ENCODE peak calls at places on chromosomes 5 and 9, in four cellular contexts. T is mammary epithelial cell, G is PC-9, J is PC-3. Y is an unnamed sample.

GRCh38 chr9:121390372-121390771 is 20.3 kb upstream of the STOM start:
- DNase-seq in G (no peak), T (no peak), J (no peak), Y (no peak)

GRCh38 chr9:124140941-124141568 is 116.7 kb upstream of the NEK6 start:
- DNase-seq in T (no peak), J (no peak), G (no peak), Y (no peak)

GRCh38 chr5:133866160-133866902 is 102.1 kb downstream of the C5orf15 start:
- DNase-seq in T (no peak), J (no peak), G (no peak), Y (no peak)

GRCh38 chr9:112348257-112348992 is 15.0 kb upstream of the PTBP3 start:
- DNase-seq in T (peak; percentile 56), J (no peak), G (peak; percentile 63), Y (peak; percentile 35)

GRCh38 chr5:60810438-60811085 is 33.5 kb downstream of the ELOVL7 start:
- DNase-seq in J (peak; percentile 74), G (peak; percentile 17), T (peak; percentile 21), Y (no peak)

GRCh38 chr5:175444060-175444904 is at the start of gene DRD1:
- DNase-seq in G (peak; percentile 9), J (peak; percentile 40), T (peak; percentile 25), Y (peak; percentile 21)

GRCh38 chr5:157342822-157343402 is 77.0 kb downstream of the CYFIP2 start:
- DNase-seq in T (peak; percentile 6), J (peak; percentile 70), G (peak; percentile 49), Y (no peak)

GRCh38 chr5:52517667-52518066 is 270.0 kb upstream of the ITGA1 start:
- DNase-seq in G (no peak), J (no peak), T (no peak), Y (no peak)

GRCh38 chr5:137808503-137809135 is 54.5 kb upstream of the HNRNPA0 start:
- DNase-seq in G (no peak), T (no peak), J (no peak), Y (no peak)

GRCh38 chr5:83322273-83322924 is 149.1 kb upstream of the VCAN start:
- DNase-seq in T (no peak), J (peak; percentile 26), G (no peak), Y (no peak)

GRCh38 chr5:119445544-119445943 is 6.8 kb upstream of the HSD17B4 start:
- DNase-seq in T (no peak), G (no peak), J (no peak), Y (no peak)

GRCh38 chr5:167050568-167051214 is 1240.8 kb upstream of the WWC1 start:
- DNase-seq in T (no peak), G (no peak), J (no peak), Y (no peak)

GRCh38 chr9:129774791-129775149 is 21.9 kb upstream of the PTGES start:
- DNase-seq in T (no peak), G (no peak), J (no peak), Y (no peak)

GRCh38 chr9:133752739-133753446 is 14.7 kb upstream of the SARDH start:
- DNase-seq in T (no peak), G (no peak), J (no peak), Y (no peak)

GRCh38 chr9:83473488-83473971 is 64.7 kb downstream of the FRMD3 start:
- DNase-seq in T (no peak), G (peak; percentile 14), J (peak; percentile 51), Y (no peak)

GRCh38 chr5:67290620-67291019 is 94.0 kb upstream of the CD180 start:
- DNase-seq in J (no peak), G (no peak), T (no peak), Y (no peak)

GRCh38 chr9:12680341-12680740 is 12.8 kb upstream of the TYRP1 start:
- DNase-seq in G (no peak), J (peak; percentile 58), T (no peak), Y (peak; percentile 55)

GRCh38 chr9:109314011-109314531 is 6.8 kb downstream of the EPB41L4B start:
- DNase-seq in J (peak; percentile 55), G (peak; percentile 9), T (no peak), Y (no peak)

GRCh38 chr9:125272697-125273096 is 11.1 kb downstream of the GAPVD1 start:
- DNase-seq in J (peak; percentile 68), T (peak; percentile 22), G (peak; percentile 34), Y (peak; percentile 61)

GRCh38 chr9:125269014-125269397 is 7.4 kb downstream of the GAPVD1 start:
- DNase-seq in T (no peak), J (no peak), G (no peak), Y (no peak)

GRCh38 chr9:125271081-125271480 is 9.5 kb downstream of the GAPVD1 start:
- DNase-seq in T (peak; percentile 59), J (no peak), G (no peak), Y (no peak)

GRCh38 chr9:125268394-125269013 is 6.9 kb downstream of the GAPVD1 start:
- DNase-seq in G (no peak), T (no peak), J (no peak), Y (no peak)
- H4K20me1 ChIP-seq in G (peaks cover 15% of the 10 kb centered on the region), T (no peaks in the 10 kb centered on the region), J (peaks cover 10% of the 10 kb centered on the region), Y (peaks cover 33% of the 10 kb centered on the region)

GRCh38 chr9:100492952-100493351 is 20.0 kb downstream of the TMEFF1 start:
- DNase-seq in T (no peak), G (no peak), J (peak; percentile 8), Y (peak; percentile 22)
- H4K20me1 ChIP-seq in T (no peaks in the 10 kb centered on the region), G (no peaks in the 10 kb centered on the region), J (no peaks in the 10 kb centered on the region), Y (no peaks in the 10 kb centered on the region)

DNA sequence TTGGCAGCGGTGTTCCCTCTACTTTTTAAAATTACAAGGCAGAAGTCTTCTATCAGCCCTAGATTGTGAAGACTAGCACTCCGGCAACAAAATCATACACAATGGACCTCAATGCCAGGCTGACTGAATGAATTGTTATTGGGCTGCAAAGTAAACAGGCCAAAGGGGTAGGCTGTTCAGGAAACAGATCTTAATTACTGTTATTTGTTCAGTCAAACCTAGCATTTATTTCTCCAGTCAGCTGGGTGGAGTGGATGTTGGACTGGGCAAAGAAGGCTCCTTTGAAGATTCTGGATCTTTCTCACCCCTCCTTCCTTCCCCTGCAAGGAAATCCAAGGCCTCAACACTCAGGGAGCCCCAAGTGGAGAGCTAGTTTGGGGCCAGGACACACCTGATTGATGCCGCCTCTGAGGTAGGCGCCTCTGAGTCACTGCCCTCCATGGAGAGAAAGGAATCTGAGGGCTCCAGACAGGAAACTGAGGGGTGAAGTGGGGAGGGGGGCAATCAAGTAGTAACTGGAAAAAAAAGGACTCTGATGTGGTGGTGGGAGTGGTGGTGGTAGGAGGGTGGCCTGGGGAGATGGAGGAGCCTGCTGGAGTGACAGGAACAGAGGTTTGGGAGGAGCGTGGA is 35.5 kb downstream of the SERINC5 start:
- DNase-seq in J (no peak), G (no peak), T (no peak), Y (no peak)
- H4K20me1 ChIP-seq in J (no peaks in the 10 kb centered on the region), G (no peaks in the 10 kb centered on the region), T (no peaks in the 10 kb centered on the region), Y (no peaks in the 10 kb centered on the region)

DNA sequence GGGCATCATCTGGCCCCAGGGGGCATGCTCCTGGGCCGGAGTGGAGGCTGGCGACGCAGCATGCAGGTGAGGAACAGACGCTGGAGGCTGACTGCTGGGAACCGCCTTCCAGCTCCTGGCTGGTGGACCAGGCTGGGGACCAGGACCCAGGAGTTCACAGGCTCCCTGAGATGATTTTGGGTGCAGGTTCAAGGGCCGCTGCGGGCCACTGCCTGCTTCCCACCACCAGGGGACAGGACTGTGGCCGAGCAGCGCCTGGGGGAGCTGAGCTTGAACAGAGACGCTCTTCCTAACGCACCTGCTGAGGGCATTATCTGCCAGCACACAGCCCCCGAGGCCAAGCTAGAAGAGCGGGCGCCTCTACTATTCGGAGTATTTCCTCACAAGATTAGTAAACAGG is 132.1 kb upstream of the RAPGEF1 start:
- DNase-seq in T (no peak), J (no peak), G (no peak), Y (no peak)
- H4K20me1 ChIP-seq in T (no peaks in the 10 kb centered on the region), J (no peaks in the 10 kb centered on the region), G (no peaks in the 10 kb centered on the region), Y (peaks cover 15% of the 10 kb centered on the region)

Y was measured in IMR-90.